ENCODE peak calls at places on chromosomes 12 and 14, in eight cellular contexts. One of them, this sample, is unnamed.

GRCh38 chr12:100214518-100214917 is 13.9 kb downstream of the ACTR6 start:
- DNase-seq in upper lobe of left lung: no peak
- DNase-seq in H9: no peak
- DNase-seq in sigmoid colon: no peak
- DNase-seq in tibial nerve: no peak
- DNase-seq in hepatocyte: no peak
- DNase-seq in CD4-positive, CD25-positive, alpha-beta regulatory T cell: no peak
- DNase-seq in Peyer's patch: no peak
- DNase-seq in this sample: no peak

GRCh38 chr14:51328089-51328941 is 88.3 kb downstream of the TMX1 start:
- DNase-seq in CD4-positive, CD25-positive, alpha-beta regulatory T cell: no peak
- DNase-seq in upper lobe of left lung: no peak
- DNase-seq in tibial nerve: no peak
- DNase-seq in Peyer's patch: no peak
- DNase-seq in H9: no peak
- DNase-seq in sigmoid colon: no peak
- DNase-seq in hepatocyte: no peak
- DNase-seq in this sample: no peak

GRCh38 chr14:68906439-68906838 is 72.7 kb downstream of the ACTN1 start:
- DNase-seq in tibial nerve: no peak
- DNase-seq in upper lobe of left lung: no peak
- DNase-seq in sigmoid colon: no peak
- DNase-seq in Peyer's patch: no peak
- DNase-seq in hepatocyte: no peak
- DNase-seq in H9: no peak
- DNase-seq in CD4-positive, CD25-positive, alpha-beta regulatory T cell: no peak
- DNase-seq in this sample: no peak

GRCh38 chr12:122079038-122079531 is 529 bp downstream of the MLXIP start:
- DNase-seq in upper lobe of left lung: no peak
- DNase-seq in tibial nerve: no peak
- DNase-seq in CD4-positive, CD25-positive, alpha-beta regulatory T cell: no peak
- DNase-seq in sigmoid colon: peak; percentile 79
- DNase-seq in hepatocyte: peak; percentile 43
- DNase-seq in H9: peak; percentile 72
- DNase-seq in Peyer's patch: no peak
- DNase-seq in this sample: no peak

GRCh38 chr14:100534528-100535286 is 52.5 kb downstream of the BEGAIN start:
- DNase-seq in Peyer's patch: no peak
- DNase-seq in sigmoid colon: peak; percentile 53
- DNase-seq in tibial nerve: peak; percentile 9
- DNase-seq in hepatocyte: no peak
- DNase-seq in H9: peak; percentile 26
- DNase-seq in CD4-positive, CD25-positive, alpha-beta regulatory T cell: no peak
- DNase-seq in upper lobe of left lung: peak; percentile 58
- DNase-seq in this sample: no peak

GRCh38 chr14:52902971-52903385 is 47.9 kb downstream of the FERMT2 start:
- DNase-seq in tibial nerve: no peak
- DNase-seq in Peyer's patch: no peak
- DNase-seq in H9: no peak
- DNase-seq in sigmoid colon: no peak
- DNase-seq in CD4-positive, CD25-positive, alpha-beta regulatory T cell: no peak
- DNase-seq in hepatocyte: no peak
- DNase-seq in upper lobe of left lung: no peak
- DNase-seq in this sample: no peak

GRCh38 chr14:61511558-61511924 is 183.8 kb upstream of the HIF1A start:
- DNase-seq in Peyer's patch: no peak
- DNase-seq in sigmoid colon: no peak
- DNase-seq in CD4-positive, CD25-positive, alpha-beta regulatory T cell: no peak
- DNase-seq in upper lobe of left lung: no peak
- DNase-seq in tibial nerve: no peak
- DNase-seq in hepatocyte: no peak
- DNase-seq in H9: no peak
- DNase-seq in this sample: no peak

GRCh38 chr12:108080363-108080762 is 48.7 kb upstream of the WSCD2 start:
- DNase-seq in tibial nerve: no peak
- DNase-seq in sigmoid colon: no peak
- DNase-seq in H9: no peak
- DNase-seq in Peyer's patch: no peak
- DNase-seq in CD4-positive, CD25-positive, alpha-beta regulatory T cell: no peak
- DNase-seq in upper lobe of left lung: no peak
- DNase-seq in hepatocyte: no peak
- DNase-seq in this sample: no peak

GRCh38 chr14:73633517-73634332 is 11.1 kb upstream of the DNAL1 start:
- DNase-seq in CD4-positive, CD25-positive, alpha-beta regulatory T cell: peak; percentile 60
- DNase-seq in tibial nerve: no peak
- DNase-seq in H9: peak; percentile 63
- DNase-seq in Peyer's patch: peak; percentile 59
- DNase-seq in upper lobe of left lung: peak; percentile 89
- DNase-seq in sigmoid colon: peak; percentile 79
- DNase-seq in hepatocyte: peak; percentile 81
- DNase-seq in this sample: peak; percentile 83

GRCh38 chr12:26629864-26630263 is 203.1 kb downstream of the ITPR2 start:
- DNase-seq in hepatocyte: no peak
- DNase-seq in tibial nerve: no peak
- DNase-seq in upper lobe of left lung: no peak
- DNase-seq in H9: no peak
- DNase-seq in sigmoid colon: no peak
- DNase-seq in CD4-positive, CD25-positive, alpha-beta regulatory T cell: no peak
- DNase-seq in Peyer's patch: no peak
- DNase-seq in this sample: no peak

GRCh38 chr12:124797321-124797720 is 66.3 kb downstream of the SCARB1 start:
- DNase-seq in tibial nerve: no peak
- DNase-seq in sigmoid colon: no peak
- DNase-seq in H9: no peak
- DNase-seq in CD4-positive, CD25-positive, alpha-beta regulatory T cell: no peak
- DNase-seq in hepatocyte: no peak
- DNase-seq in upper lobe of left lung: no peak
- DNase-seq in Peyer's patch: no peak
- DNase-seq in this sample: no peak

GRCh38 chr14:67456732-67457131 is 31.8 kb downstream of the TMEM229B start:
- DNase-seq in Peyer's patch: no peak
- DNase-seq in tibial nerve: no peak
- DNase-seq in hepatocyte: no peak
- DNase-seq in CD4-positive, CD25-positive, alpha-beta regulatory T cell: no peak
- DNase-seq in H9: no peak
- DNase-seq in sigmoid colon: no peak
- DNase-seq in upper lobe of left lung: no peak
- DNase-seq in this sample: no peak

GRCh38 chr12:52010152-52010622 is 3.4 kb downstream of the TAMALIN start:
- DNase-seq in hepatocyte: peak; percentile 90
- DNase-seq in H9: peak; percentile 96
- DNase-seq in CD4-positive, CD25-positive, alpha-beta regulatory T cell: no peak
- DNase-seq in sigmoid colon: peak; percentile 94
- DNase-seq in Peyer's patch: no peak
- DNase-seq in upper lobe of left lung: peak; percentile 88
- DNase-seq in tibial nerve: peak; percentile 67
- DNase-seq in this sample: no peak

GRCh38 chr14:30874120-30874998 is at the start of gene COCH:
- DNase-seq in tibial nerve: no peak
- DNase-seq in upper lobe of left lung: peak; percentile 89
- DNase-seq in H9: peak; percentile 61
- DNase-seq in hepatocyte: peak; percentile 72
- DNase-seq in Peyer's patch: peak; percentile 39
- DNase-seq in CD4-positive, CD25-positive, alpha-beta regulatory T cell: peak; percentile 9
- DNase-seq in sigmoid colon: no peak
- DNase-seq in this sample: no peak

GRCh38 chr12:130879781-130880389 is 8.0 kb downstream of the RAN start:
- DNase-seq in H9: peak; percentile 46
- DNase-seq in CD4-positive, CD25-positive, alpha-beta regulatory T cell: no peak
- DNase-seq in upper lobe of left lung: no peak
- DNase-seq in tibial nerve: no peak
- DNase-seq in hepatocyte: no peak
- DNase-seq in Peyer's patch: no peak
- DNase-seq in sigmoid colon: peak; percentile 47
- DNase-seq in this sample: no peak

GRCh38 chr12:25286837-25287236 is 36.1 kb upstream of the KRAS start:
- DNase-seq in hepatocyte: no peak
- DNase-seq in CD4-positive, CD25-positive, alpha-beta regulatory T cell: no peak
- DNase-seq in H9: no peak
- DNase-seq in sigmoid colon: no peak
- DNase-seq in tibial nerve: no peak
- DNase-seq in upper lobe of left lung: no peak
- DNase-seq in Peyer's patch: no peak
- DNase-seq in this sample: no peak

GRCh38 chr14:75959031-75959430 is 22.8 kb downstream of the TGFB3 start:
- DNase-seq in hepatocyte: no peak
- DNase-seq in tibial nerve: no peak
- DNase-seq in upper lobe of left lung: no peak
- DNase-seq in CD4-positive, CD25-positive, alpha-beta regulatory T cell: no peak
- DNase-seq in sigmoid colon: no peak
- DNase-seq in H9: no peak
- DNase-seq in Peyer's patch: no peak
- DNase-seq in this sample: no peak

DNA sequence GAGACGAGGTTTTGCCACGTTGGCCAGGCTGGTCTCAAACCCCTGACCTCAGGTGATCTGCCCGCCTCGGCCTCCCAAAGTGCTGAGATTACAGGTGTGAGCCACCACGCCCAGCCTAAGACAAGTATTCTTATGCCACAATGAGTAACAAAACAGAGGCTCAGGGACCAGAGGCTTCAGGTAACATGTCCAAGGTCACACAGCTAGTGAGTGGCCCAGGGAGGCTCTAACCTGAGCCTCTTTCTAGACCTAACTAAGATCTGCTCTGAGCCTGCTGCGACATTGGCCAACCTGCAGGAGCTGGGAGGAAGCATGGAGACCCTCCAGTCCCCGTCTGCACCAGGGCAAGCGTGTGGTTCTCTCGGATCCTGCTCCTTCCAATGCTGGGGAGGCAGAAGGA is 77.9 kb downstream of the FOXN3 start:
- DNase-seq in sigmoid colon: no peak
- DNase-seq in hepatocyte: no peak
- DNase-seq in H9: no peak
- DNase-seq in upper lobe of left lung: no peak
- DNase-seq in tibial nerve: no peak
- DNase-seq in CD4-positive, CD25-positive, alpha-beta regulatory T cell: no peak
- DNase-seq in Peyer's patch: no peak
- DNase-seq in this sample: no peak
- H3K27ac ChIP-seq in sigmoid colon: peak overlapping the region; percentile 45
- H3K27ac ChIP-seq in hepatocyte: peak overlapping the region; percentile 75
- H3K27ac ChIP-seq in H9: no peak overlapping the region
- H3K27ac ChIP-seq in upper lobe of left lung: peak overlapping the region; percentile 41
- H3K27ac ChIP-seq in tibial nerve: no peak overlapping the region
- H3K27ac ChIP-seq in CD4-positive, CD25-positive, alpha-beta regulatory T cell: no peak overlapping the region
- H3K27ac ChIP-seq in Peyer's patch: peak overlapping the region; percentile 25
- H3K27ac ChIP-seq in this sample: peak overlapping the region; percentile 60

DNA sequence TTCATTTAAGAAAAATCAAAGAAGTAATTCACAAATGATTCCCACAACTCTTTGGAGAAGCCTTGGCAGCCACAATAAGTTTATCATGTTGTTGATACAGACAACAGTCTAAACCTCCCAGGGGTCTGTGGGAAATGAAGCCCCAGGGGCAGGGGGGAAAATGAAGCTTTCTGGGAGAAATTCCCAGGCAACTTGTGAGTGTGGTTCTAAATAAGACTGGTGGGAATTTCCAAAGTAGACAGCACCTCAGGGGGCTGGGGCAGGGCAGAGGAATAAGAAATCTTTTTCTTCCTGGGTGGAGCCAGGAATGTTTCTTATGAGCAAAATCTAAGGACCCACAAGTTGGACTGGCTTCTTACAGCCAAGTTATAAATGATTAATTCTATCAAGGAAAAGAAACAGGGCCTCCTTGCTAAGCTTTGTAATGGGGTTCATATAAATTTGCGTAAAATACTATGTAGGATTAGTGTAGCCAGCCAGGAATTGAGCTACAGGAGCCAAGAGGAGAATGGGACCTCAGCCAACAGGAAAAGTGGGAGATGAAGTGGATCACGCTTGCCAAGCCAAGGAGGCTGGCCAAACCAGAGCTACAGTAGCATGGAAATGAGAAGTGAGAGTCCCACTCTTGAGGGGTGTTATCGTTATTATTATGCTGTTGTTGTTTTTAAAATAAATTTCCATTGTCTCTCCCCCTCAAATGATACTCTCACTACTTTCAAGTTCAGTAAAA is 182.9 kb upstream of the FAR2 start:
- DNase-seq in sigmoid colon: peak; percentile 64
- DNase-seq in Peyer's patch: no peak
- DNase-seq in upper lobe of left lung: no peak
- DNase-seq in H9: no peak
- DNase-seq in CD4-positive, CD25-positive, alpha-beta regulatory T cell: no peak
- DNase-seq in tibial nerve: no peak
- DNase-seq in hepatocyte: no peak
- DNase-seq in this sample: no peak
- H3K27ac ChIP-seq in sigmoid colon: no peak overlapping the region
- H3K27ac ChIP-seq in Peyer's patch: no peak overlapping the region
- H3K27ac ChIP-seq in upper lobe of left lung: no peak overlapping the region
- H3K27ac ChIP-seq in H9: no peak overlapping the region
- H3K27ac ChIP-seq in CD4-positive, CD25-positive, alpha-beta regulatory T cell: no peak overlapping the region
- H3K27ac ChIP-seq in tibial nerve: no peak overlapping the region
- H3K27ac ChIP-seq in hepatocyte: no peak overlapping the region
- H3K27ac ChIP-seq in this sample: no peak overlapping the region

DNA sequence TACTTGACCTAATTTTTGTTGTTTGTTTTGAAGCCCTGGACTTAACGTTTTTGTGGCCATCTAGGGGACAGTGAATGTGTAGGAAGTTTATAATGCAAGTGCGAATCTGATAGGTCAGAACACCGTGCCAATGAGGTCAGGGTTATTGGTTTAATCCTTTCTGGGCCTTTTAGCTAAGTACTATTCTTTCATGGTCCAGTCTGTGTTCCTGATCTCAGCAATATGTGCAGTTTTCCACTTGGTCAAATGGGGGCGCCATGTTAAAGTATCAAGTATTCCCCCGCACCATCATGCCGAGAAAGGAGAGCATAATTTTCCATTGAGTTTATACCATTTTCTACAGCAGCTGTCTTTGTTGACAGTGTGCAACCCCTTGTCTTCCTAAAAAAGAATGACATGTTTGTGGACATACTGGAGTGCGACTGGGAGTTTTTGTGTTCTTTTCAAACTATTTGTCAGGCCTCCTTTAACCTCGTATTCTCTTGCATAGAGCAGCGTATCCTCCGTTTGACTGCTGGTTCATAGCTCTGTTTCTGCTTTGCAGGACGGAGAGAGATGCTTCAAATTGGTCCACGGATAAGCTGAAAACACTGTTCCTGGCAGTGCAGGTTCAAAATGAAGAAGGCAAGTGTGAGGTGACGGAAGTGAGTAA is 1.3 kb downstream of the AHSA1 start:
- DNase-seq in sigmoid colon: no peak
- DNase-seq in hepatocyte: peak; percentile 84
- DNase-seq in Peyer's patch: peak; percentile 78
- DNase-seq in CD4-positive, CD25-positive, alpha-beta regulatory T cell: peak; percentile 28
- DNase-seq in tibial nerve: peak; percentile 60
- DNase-seq in upper lobe of left lung: no peak
- DNase-seq in H9: peak; percentile 58
- DNase-seq in this sample: no peak
- H3K27ac ChIP-seq in sigmoid colon: peak overlapping the region; percentile 85
- H3K27ac ChIP-seq in hepatocyte: no peak overlapping the region
- H3K27ac ChIP-seq in Peyer's patch: no peak overlapping the region
- H3K27ac ChIP-seq in CD4-positive, CD25-positive, alpha-beta regulatory T cell: peak overlapping the region; percentile 5
- H3K27ac ChIP-seq in tibial nerve: no peak overlapping the region
- H3K27ac ChIP-seq in upper lobe of left lung: no peak overlapping the region
- H3K27ac ChIP-seq in H9: no peak overlapping the region
- H3K27ac ChIP-seq in this sample: no peak overlapping the region

DNA sequence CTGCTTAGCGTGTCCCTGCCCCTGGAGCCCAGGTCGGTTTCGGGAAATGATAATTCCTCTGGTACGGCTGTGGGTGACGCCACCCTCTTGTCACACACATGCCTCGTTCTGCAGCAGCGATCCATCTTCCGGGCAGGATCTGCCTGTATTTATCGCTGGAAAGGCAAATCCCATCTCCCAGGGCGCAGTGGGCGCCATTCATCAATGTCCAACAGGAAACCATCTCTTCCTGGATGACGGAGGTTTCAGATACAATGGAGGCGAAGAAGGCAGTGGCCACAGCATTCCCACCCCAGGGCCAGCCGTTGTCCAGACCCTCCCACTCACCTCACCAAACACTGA is 74.2 kb downstream of the NOC4L start:
- DNase-seq in hepatocyte: no peak
- DNase-seq in upper lobe of left lung: no peak
- DNase-seq in tibial nerve: no peak
- DNase-seq in sigmoid colon: no peak
- DNase-seq in H9: no peak
- DNase-seq in Peyer's patch: no peak
- DNase-seq in CD4-positive, CD25-positive, alpha-beta regulatory T cell: no peak
- DNase-seq in this sample: no peak
- H3K27ac ChIP-seq in hepatocyte: no peak overlapping the region
- H3K27ac ChIP-seq in upper lobe of left lung: no peak overlapping the region
- H3K27ac ChIP-seq in tibial nerve: no peak overlapping the region
- H3K27ac ChIP-seq in sigmoid colon: no peak overlapping the region
- H3K27ac ChIP-seq in H9: no peak overlapping the region
- H3K27ac ChIP-seq in Peyer's patch: no peak overlapping the region
- H3K27ac ChIP-seq in CD4-positive, CD25-positive, alpha-beta regulatory T cell: no peak overlapping the region
- H3K27ac ChIP-seq in this sample: no peak overlapping the region

This sample was measured in ascending aorta.